ENCODE peak calls at places on chromosomes 13 and 19, in five cellular contexts. C is astrocyte, O is fibroblast of lung, W is osteoblast, B is endothelial cell of umbilical vein. U is an unnamed sample. For H3K36me3, the result is how much of the 10 kb centered on the place peaks cover.

GRCh38 chr13:40585911-40586471 is 80.5 kb downstream of the FOXO1 start:
- DNase-seq in C (no peak), O (no peak), W (no peak), B (peak), U (no peak)

GRCh38 chr13:97205971-97206370 is 16.2 kb upstream of the MBNL2 start:
- DNase-seq in C (peak), O (peak), W (no peak), B (peak), U (no peak)

GRCh38 chr19:56765107-56765506 is 75.4 kb downstream of the PEG3 start:
- DNase-seq in C (no peak), O (no peak), W (no peak), B (no peak), U (no peak)

GRCh38 chr19:739998-740715 is 10.8 kb upstream of the MISP start:
- DNase-seq in C (no peak), O (no peak), W (no peak), B (no peak), U (no peak)

GRCh38 chr19:39307822-39308530 is 11.8 kb downstream of the IFNL1 start:
- DNase-seq in C (no peak), O (no peak), W (peak), B (no peak), U (no peak)

GRCh38 chr13:98393873-98394272 is 183.0 kb downstream of the STK24 start:
- DNase-seq in C (no peak), O (no peak), W (peak), B (no peak), U (no peak)

GRCh38 chr13:25836709-25837316 is 215.0 kb downstream of the SHISA2 start:
- DNase-seq in C (peak), O (peak), W (no peak), B (no peak), U (no peak)

GRCh38 chr13:98507060-98507797 is 69.7 kb downstream of the STK24 start:
- DNase-seq in C (peak), O (peak), W (no peak), B (peak), U (no peak)

GRCh38 chr19:28224441-28224840 is 988.5 kb downstream of the UQCRFS1 start:
- DNase-seq in C (no peak), O (peak), W (peak), B (no peak), U (no peak)

GRCh38 chr13:45705936-45706335 is 3.8 kb downstream of the CBY2 start:
- DNase-seq in C (no peak), O (no peak), W (no peak), B (no peak), U (no peak)

GRCh38 chr13:62360609-62361008 is 945.0 kb upstream of the PCDH20 start:
- DNase-seq in C (no peak), O (no peak), W (no peak), B (no peak), U (no peak)

GRCh38 chr13:85503797-85504196 is 295.4 kb downstream of the SLITRK6 start:
- DNase-seq in C (peak), O (peak), W (no peak), B (no peak), U (no peak)

DNA sequence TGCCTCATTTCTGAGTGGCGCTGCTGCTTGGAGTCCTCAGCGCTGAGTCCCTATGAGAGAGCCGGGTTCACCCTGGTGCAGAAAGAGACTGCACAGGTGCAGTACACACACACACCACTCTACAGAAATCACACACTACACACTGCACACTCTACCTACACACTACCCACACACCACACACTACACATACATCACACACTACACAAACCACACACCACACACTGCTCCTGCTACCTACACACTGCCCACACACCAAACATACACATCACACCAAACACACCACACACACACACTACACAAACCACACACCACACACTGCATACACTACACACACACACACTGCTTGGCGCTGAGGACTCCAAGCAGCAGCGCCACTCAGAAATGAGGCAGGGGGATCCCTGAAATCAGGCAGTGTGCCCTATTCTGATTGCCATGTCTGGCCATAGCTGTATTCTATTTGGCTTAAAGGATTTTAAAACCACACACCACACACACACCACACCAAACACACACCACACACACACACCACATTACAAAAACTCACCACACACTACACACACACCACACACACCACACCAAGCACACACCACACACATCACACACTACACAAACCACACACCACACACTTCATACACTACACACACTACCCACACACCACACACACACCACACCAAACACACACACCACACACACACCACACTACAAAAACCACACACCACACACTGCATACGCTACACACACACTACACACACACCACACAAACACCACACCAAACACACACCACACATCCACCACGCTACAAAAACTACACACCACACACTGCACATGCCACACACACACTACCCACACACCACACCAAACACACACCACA is 4.9 kb downstream of the MAG start:
- DNase-seq in C (no peak), O (no peak), W (peak), B (no peak), U (no peak)
- TF ChIP-seq CTCF in C (no peak), O (no peak), W (no peak), B (no peak), U (no peak)

GRCh38 chr19:7558667-7559066 is 23.1 kb downstream of the PNPLA6 start:
- DNase-seq in C (no peak), O (no peak), W (peak), B (no peak), U (no peak)
- H3K36me3 ChIP-seq in C (under half), O (under half), W (under half), B (under half), U (under half)

GRCh38 chr19:37594064-37594981 is at the start of the genes ZNF540 and ZNF571:
- DNase-seq in C (peak), O (peak), W (peak), B (peak), U (peak)

GRCh38 chr19:37594982-37595382 is 306 bp downstream of the ZNF540 start:
- DNase-seq in C (peak), O (peak), W (peak), B (no peak), U (no peak)
- TF ChIP-seq CTCF in C (no peak), O (no peak), W (no peak), B (no peak), U (no peak)

DNA sequence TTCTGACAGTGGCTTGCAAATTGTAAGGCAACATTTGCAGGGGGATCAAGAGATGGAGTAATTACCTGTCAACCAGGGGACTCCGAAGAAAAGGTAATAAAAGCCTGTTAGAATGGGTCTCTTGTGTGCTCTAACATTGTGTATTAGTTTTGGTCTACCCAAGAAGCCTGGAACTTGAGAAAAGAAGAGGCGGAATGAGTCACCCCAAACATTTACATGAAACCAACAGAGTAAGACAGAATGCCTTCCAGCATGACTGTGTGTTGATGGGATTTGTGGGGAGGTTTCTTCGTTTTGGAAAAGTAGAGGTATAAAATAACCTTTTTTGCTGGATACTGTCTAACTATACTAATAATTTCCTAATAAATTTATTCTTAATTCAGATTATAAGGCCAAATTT is 36.7 kb downstream of the ZAR1L start:
- DNase-seq in C (peak), O (peak), W (peak), B (no peak), U (no peak)
- H3K36me3 ChIP-seq in C (under half), O (under half), W (under half), B (half or more), U (under half)

U was measured in CD8-positive, alpha-beta T cell.